ENCODE peak calls at places on chromosome 4, in ten cellular contexts. P is cardiac muscle cell, V is AG04449, Y is heart left ventricle, U is fibroblast of mammary gland, D is lower lobe of right lung, O is keratinocyte, X is NT2/D1, Q is ovary, H is sigmoid colon. J is an unnamed sample.

GRCh38 chr4:74370912-74371311 is 6.0 kb downstream of the EREG start:
- DNase-seq in P (peak; percentile 60), V (no peak), Y (no peak), U (peak; percentile 74), D (no peak), O (no peak), X (no peak), Q (no peak), H (no peak), J (peak; percentile 30)

GRCh38 chr4:41796545-41797210 is 48.2 kb upstream of the PHOX2B start:
- DNase-seq in P (peak; percentile 33), V (no peak), Y (peak; percentile 14), U (no peak), D (no peak), O (no peak), X (peak; percentile 76), Q (no peak), H (no peak), J (no peak)

GRCh38 chr4:184978211-184978610 is 40.1 kb upstream of the HELT start:
- DNase-seq in P (no peak), V (no peak), Y (peak; percentile 56), U (peak; percentile 20), D (no peak), O (no peak), X (no peak), Q (no peak), H (no peak), J (no peak)

GRCh38 chr4:75235359-75235951 is 278.7 kb downstream of the RCHY1 start:
- DNase-seq in P (no peak), V (no peak), Y (no peak), U (no peak), D (no peak), O (no peak), X (no peak), Q (no peak), H (no peak), J (peak; percentile 55)

GRCh38 chr4:182600093-182600492 is 317.1 kb downstream of the DCTD start:
- DNase-seq in P (no peak), V (no peak), Y (no peak), U (peak; percentile 34), D (no peak), O (no peak), X (no peak), Q (no peak), H (no peak), J (no peak)

GRCh38 chr4:113699772-113700171 is 61.8 kb downstream of the CAMK2D start:
- DNase-seq in P (no peak), V (no peak), Y (no peak), U (peak; percentile 50), D (no peak), O (no peak), X (no peak), Q (no peak), H (no peak), J (no peak)

GRCh38 chr4:10746371-10747143 is 62.0 kb upstream of the CLNK start:
- DNase-seq in P (no peak), V (no peak), Y (peak; percentile 12), U (peak; percentile 35), D (no peak), O (no peak), X (no peak), Q (no peak), H (no peak), J (no peak)

GRCh38 chr4:74474345-74475099 is 29.6 kb downstream of the AREG start:
- DNase-seq in P (no peak), V (peak; percentile 21), Y (no peak), U (peak; percentile 73), D (no peak), O (no peak), X (no peak), Q (no peak), H (no peak), J (no peak)

GRCh38 chr4:87304659-87305277 is 17.9 kb downstream of the HSD17B13 start:
- DNase-seq in P (no peak), V (no peak), Y (no peak), U (no peak), D (no peak), O (no peak), X (no peak), Q (no peak), H (no peak), J (no peak)

GRCh38 chr4:7330031-7330596 is 104.6 kb downstream of the PSAPL1 start:
- DNase-seq in P (no peak), V (no peak), Y (no peak), U (no peak), D (no peak), O (no peak), X (no peak), Q (no peak), H (no peak), J (no peak)

GRCh38 chr4:40980318-40980883 is 230.6 kb downstream of the NSUN7 start:
- DNase-seq in P (peak; percentile 13), V (no peak), Y (no peak), U (no peak), D (no peak), O (no peak), X (no peak), Q (no peak), H (no peak), J (peak; percentile 51)

GRCh38 chr4:85475631-85476233 is 782 bp downstream of the ARHGAP24 start:
- DNase-seq in P (peak; percentile 63), V (no peak), Y (peak; percentile 18), U (peak; percentile 34), D (peak; percentile 60), O (no peak), X (no peak), Q (peak; percentile 46), H (no peak), J (no peak)

GRCh38 chr4:85478576-85478975 is 3.6 kb downstream of the ARHGAP24 start:
- DNase-seq in P (no peak), V (no peak), Y (no peak), U (peak; percentile 80), D (no peak), O (no peak), X (no peak), Q (no peak), H (no peak), J (no peak)

GRCh38 chr4:85477538-85477937 is 2.6 kb downstream of the ARHGAP24 start:
- DNase-seq in P (no peak), V (no peak), Y (no peak), U (peak; percentile 47), D (no peak), O (no peak), X (no peak), Q (no peak), H (no peak), J (no peak)

GRCh38 chr4:85474818-85475630 is at the start of gene ARHGAP24:
- DNase-seq in P (peak; percentile 96), V (peak; percentile 87), Y (peak; percentile 84), U (peak; percentile 99), D (peak; percentile 91), O (peak; percentile 35), X (peak; percentile 44), Q (peak; percentile 75), H (peak; percentile 91), J (peak; percentile 32)

DNA sequence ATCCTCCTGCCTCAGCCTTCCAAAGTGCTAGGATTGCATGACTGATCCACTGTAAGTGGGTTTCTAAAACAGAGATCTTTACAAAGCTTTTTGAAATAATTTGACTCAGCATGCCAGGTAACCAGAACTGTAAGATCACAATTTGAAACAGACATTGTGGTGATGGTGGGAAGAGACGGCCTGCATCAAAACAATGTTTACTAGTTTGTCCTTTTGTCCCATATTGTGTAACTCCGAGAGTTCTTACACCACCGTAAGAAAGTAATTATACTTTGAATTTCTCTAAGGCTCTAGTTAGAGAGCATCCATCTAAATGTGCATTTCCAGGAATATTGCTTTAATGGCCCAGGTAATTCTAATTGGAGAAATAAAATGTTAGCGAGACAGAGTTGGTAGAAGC is 594 bp upstream of the ARHGAP24 start:
- DNase-seq in P (no peak), V (no peak), Y (no peak), U (peak; percentile 66), D (no peak), O (no peak), X (no peak), Q (no peak), H (no peak), J (no peak)
- H3K4me3 ChIP-seq in P (peak overlapping the region; percentile 38), V (peak overlapping the region; percentile 71), Y (peak overlapping the region; percentile 69), U (peak overlapping the region; percentile 89), D (peak overlapping the region; percentile 65), O (peak overlapping the region; percentile 56), X (peak overlapping the region; percentile 50), Q (peak overlapping the region; percentile 56), H (no peak overlapping the region), J (no peak overlapping the region)

DNA sequence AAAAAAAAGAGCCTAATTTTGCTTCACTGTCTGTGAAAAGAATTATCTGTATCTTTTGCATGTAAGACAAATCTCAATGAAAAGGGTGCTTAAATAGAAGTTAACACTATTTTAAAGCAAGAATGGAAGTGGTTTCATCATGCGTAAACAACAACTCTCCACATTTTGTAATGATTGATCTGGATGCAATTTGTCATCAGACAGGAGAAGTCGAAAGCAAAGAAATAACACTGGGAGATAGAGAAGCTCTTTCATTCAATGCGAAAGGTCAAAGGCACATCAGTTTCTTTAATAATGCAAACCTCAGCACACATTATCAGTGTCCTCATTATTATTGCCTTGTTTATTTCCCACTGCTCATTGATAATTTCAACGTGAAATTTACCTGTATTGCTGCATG is 8.8 kb downstream of the KLKB1 start:
- DNase-seq in P (no peak), V (no peak), Y (no peak), U (no peak), D (no peak), O (no peak), X (no peak), Q (no peak), H (no peak), J (no peak)
- H3K4me3 ChIP-seq in P (no peak overlapping the region), V (no peak overlapping the region), Y (no peak overlapping the region), U (no peak overlapping the region), D (no peak overlapping the region), O (no peak overlapping the region), X (no peak overlapping the region), Q (no peak overlapping the region), H (no peak overlapping the region), J (no peak overlapping the region)

GRCh38 chr4:105666693-105667092 is 41.8 kb downstream of the INTS12 start:
- DNase-seq in P (peak; percentile 30), V (no peak), Y (no peak), U (peak; percentile 21), D (no peak), O (no peak), X (no peak), Q (no peak), H (no peak), J (peak; percentile 19)
- H3K4me3 ChIP-seq in P (no peak overlapping the region), V (no peak overlapping the region), Y (no peak overlapping the region), U (no peak overlapping the region), D (no peak overlapping the region), O (no peak overlapping the region), X (no peak overlapping the region), Q (no peak overlapping the region), H (no peak overlapping the region), J (no peak overlapping the region)

GRCh38 chr4:35163189-35163588 is 1081.1 kb downstream of the ARAP2 start:
- DNase-seq in P (no peak), V (no peak), Y (no peak), U (no peak), D (no peak), O (no peak), X (no peak), Q (no peak), H (no peak), J (no peak)
- H3K4me3 ChIP-seq in P (no peak overlapping the region), V (no peak overlapping the region), Y (no peak overlapping the region), U (no peak overlapping the region), D (no peak overlapping the region), O (no peak overlapping the region), X (no peak overlapping the region), Q (no peak overlapping the region), H (no peak overlapping the region), J (no peak overlapping the region)

J was measured in OCI-LY7.